ENCODE peak calls at places on chromosome 12, in six cellular contexts. One of them, this sample, is unnamed.

GRCh38 chr12:57826966-57827365 is 8.4 kb upstream of the AVIL start:
- DNase-seq in nephron progenitor cell: no peak
- DNase-seq in myocyte: peak; percentile 72
- DNase-seq in neuronal stem cell: no peak
- DNase-seq in OCI-M1: no peak
- DNase-seq in sciatic nerve: no peak
- DNase-seq in this sample: no peak

GRCh38 chr12:89756638-89757321 is 48.1 kb upstream of the ATP2B1 start:
- DNase-seq in neuronal stem cell: no peak
- DNase-seq in sciatic nerve: no peak
- DNase-seq in OCI-M1: peak; percentile 99
- DNase-seq in nephron progenitor cell: no peak
- DNase-seq in myocyte: peak; percentile 62
- DNase-seq in this sample: no peak

GRCh38 chr12:112148031-112148513 is 22.7 kb downstream of the TRAFD1 start:
- DNase-seq in neuronal stem cell: no peak
- DNase-seq in nephron progenitor cell: no peak
- DNase-seq in myocyte: no peak
- DNase-seq in sciatic nerve: no peak
- DNase-seq in OCI-M1: no peak
- DNase-seq in this sample: no peak

GRCh38 chr12:79125358-79125757 is 260.8 kb downstream of the SYT1 start:
- DNase-seq in myocyte: no peak
- DNase-seq in neuronal stem cell: no peak
- DNase-seq in OCI-M1: no peak
- DNase-seq in sciatic nerve: no peak
- DNase-seq in nephron progenitor cell: no peak
- DNase-seq in this sample: no peak

GRCh38 chr12:93785262-93786010 is 108.3 kb downstream of the CRADD start:
- DNase-seq in nephron progenitor cell: no peak
- DNase-seq in sciatic nerve: no peak
- DNase-seq in OCI-M1: no peak
- DNase-seq in neuronal stem cell: peak; percentile 27
- DNase-seq in myocyte: peak; percentile 89
- DNase-seq in this sample: no peak

GRCh38 chr12:66590276-66590675 is 88.6 kb downstream of the GRIP1 start:
- DNase-seq in sciatic nerve: no peak
- DNase-seq in neuronal stem cell: no peak
- DNase-seq in OCI-M1: no peak
- DNase-seq in myocyte: no peak
- DNase-seq in nephron progenitor cell: no peak
- DNase-seq in this sample: no peak

GRCh38 chr12:17108877-17109520 is 503.0 kb upstream of the LMO3 start:
- DNase-seq in neuronal stem cell: no peak
- DNase-seq in sciatic nerve: no peak
- DNase-seq in nephron progenitor cell: no peak
- DNase-seq in OCI-M1: peak; percentile 7
- DNase-seq in myocyte: no peak
- DNase-seq in this sample: no peak

GRCh38 chr12:56520025-56520810 is 1.4 kb upstream of the RBMS2 start:
- DNase-seq in sciatic nerve: no peak
- DNase-seq in OCI-M1: no peak
- DNase-seq in nephron progenitor cell: no peak
- DNase-seq in neuronal stem cell: no peak
- DNase-seq in myocyte: no peak
- DNase-seq in this sample: no peak

GRCh38 chr12:1916396-1917171 is 1.9 kb downstream of the CACNA2D4 start:
- DNase-seq in OCI-M1: no peak
- DNase-seq in sciatic nerve: peak; percentile 54
- DNase-seq in myocyte: no peak
- DNase-seq in nephron progenitor cell: no peak
- DNase-seq in neuronal stem cell: no peak
- DNase-seq in this sample: no peak

GRCh38 chr12:50219544-50219943 is 52.4 kb upstream of the CERS5 start:
- DNase-seq in nephron progenitor cell: no peak
- DNase-seq in myocyte: no peak
- DNase-seq in sciatic nerve: no peak
- DNase-seq in neuronal stem cell: no peak
- DNase-seq in OCI-M1: no peak
- DNase-seq in this sample: no peak

GRCh38 chr12:8860165-8860961 is 37.9 kb downstream of the A2ML1 start:
- DNase-seq in OCI-M1: peak; percentile 75
- DNase-seq in sciatic nerve: peak; percentile 69
- DNase-seq in nephron progenitor cell: peak; percentile 10
- DNase-seq in myocyte: peak; percentile 73
- DNase-seq in neuronal stem cell: peak; percentile 26
- DNase-seq in this sample: no peak

GRCh38 chr12:26428420-26428819 is 233.0 kb downstream of the SSPN start:
- DNase-seq in neuronal stem cell: no peak
- DNase-seq in sciatic nerve: no peak
- DNase-seq in nephron progenitor cell: no peak
- DNase-seq in OCI-M1: no peak
- DNase-seq in myocyte: no peak
- DNase-seq in this sample: no peak

GRCh38 chr12:20376984-20377383 is 8.6 kb downstream of the PDE3A start:
- DNase-seq in nephron progenitor cell: no peak
- DNase-seq in OCI-M1: peak; percentile 72
- DNase-seq in sciatic nerve: no peak
- DNase-seq in myocyte: peak; percentile 13
- DNase-seq in neuronal stem cell: no peak
- DNase-seq in this sample: no peak

This sample was measured in DMS153.